ENCODE peak calls at places on chromosomes 4 and X, in six cellular contexts. K, W, H, M, V and J are unnamed samples. For H3K9me3 and H3K36me3, the result is how much of the 10 kb centered on the place peaks cover.

GRCh38 chr4:16199132-16199531 is 27.1 kb downstream of the TAPT1 start:
- DNase-seq in K (no peak), W (no peak), H (peak), M (no peak), V (peak), J (no peak)

GRCh38 chrX:53256446-53257041 is 24.8 kb downstream of the IQSEC2 start:
- DNase-seq in K (no peak), W (no peak), H (no peak), M (no peak), V (no peak), J (no peak)

GRCh38 chr4:10529256-10529890 is 72.1 kb upstream of the ZNF518B start:
- DNase-seq in K (no peak), W (no peak), H (peak), M (no peak), V (no peak), J (no peak)

GRCh38 chr4:102819588-102820365 is 7.6 kb downstream of the UBE2D3 start:
- DNase-seq in K (no peak), W (no peak), H (peak), M (no peak), V (peak), J (no peak)

GRCh38 chrX:33726281-33727160 is 405.6 kb downstream of the FAM47A start:
- DNase-seq in K (peak), W (peak), H (no peak), M (no peak), V (no peak), J (no peak)

GRCh38 chr4:77184018-77184417 is 27.0 kb downstream of the CCNG2 start:
- DNase-seq in K (no peak), W (no peak), H (no peak), M (no peak), V (no peak), J (no peak)

GRCh38 chrX:139828037-139828436 is 104.8 kb downstream of the ATP11C start:
- DNase-seq in K (no peak), W (no peak), H (peak), M (no peak), V (no peak), J (no peak)

GRCh38 chrX:43861750-43862149 is 20.5 kb downstream of the MAOB start:
- DNase-seq in K (peak), W (no peak), H (peak), M (no peak), V (peak), J (no peak)

GRCh38 chr4:1487106-1487505 is 80.9 kb upstream of the NKX1-1 start:
- DNase-seq in K (no peak), W (no peak), H (no peak), M (no peak), V (no peak), J (no peak)

GRCh38 chr4:124640037-124640730 is 72.3 kb downstream of the ANKRD50 start:
- DNase-seq in K (no peak), W (peak), H (peak), M (peak), V (peak), J (no peak)

GRCh38 chr4:165967486-165967885 is 94.4 kb downstream of the TLL1 start:
- DNase-seq in K (no peak), W (no peak), H (no peak), M (no peak), V (no peak), J (no peak)

GRCh38 chr4:2281575-2282343 is 19.9 kb upstream of the MXD4 start:
- DNase-seq in K (no peak), W (no peak), H (peak), M (peak), V (no peak), J (no peak)

GRCh38 chr4:169133932-169134331 is 123.9 kb upstream of the CBR4 start:
- DNase-seq in K (no peak), W (peak), H (no peak), M (peak), V (no peak), J (no peak)

GRCh38 chr4:8689741-8690140 is 97.2 kb downstream of the CPZ start:
- DNase-seq in K (peak), W (no peak), H (no peak), M (no peak), V (no peak), J (no peak)

GRCh38 chr4:169899295-169899694 is 126.9 kb downstream of the MFAP3L start:
- DNase-seq in K (no peak), W (no peak), H (no peak), M (no peak), V (peak), J (no peak)

GRCh38 chr4:26032142-26032541 is 118.1 kb downstream of the SMIM20 start:
- DNase-seq in K (no peak), W (no peak), H (no peak), M (no peak), V (peak), J (no peak)

GRCh38 chr4:76036855-76037254 is 985 bp upstream of the CXCL11 start:
- DNase-seq in K (no peak), W (no peak), H (no peak), M (no peak), V (no peak), J (no peak)

GRCh38 chrX:45363596-45363995 is 162.9 kb upstream of the DIPK2B start:
- DNase-seq in K (no peak), W (no peak), H (no peak), M (no peak), V (no peak), J (no peak)

GRCh38 chr4:184100297-184100885 is 117.3 kb downstream of the ENPP6 start:
- DNase-seq in K (peak), W (peak), H (peak), M (peak), V (no peak), J (no peak)

GRCh38 chr4:41832961-41833360 is 84.4 kb upstream of the PHOX2B start:
- DNase-seq in K (no peak), W (no peak), H (no peak), M (no peak), V (no peak), J (no peak)

GRCh38 chr4:845836-846251 is 19.9 kb upstream of the CPLX1 start:
- DNase-seq in K (no peak), W (no peak), H (no peak), M (no peak), V (peak), J (no peak)

GRCh38 chr4:38757945-38758344 is 24.8 kb downstream of the TLR10 start:
- DNase-seq in K (no peak), W (peak), H (peak), M (peak), V (no peak), J (no peak)

GRCh38 chr4:153081693-153082092 is 122.5 kb upstream of the TRIM2 start:
- DNase-seq in K (no peak), W (no peak), H (no peak), M (no peak), V (no peak), J (no peak)
- H3K9me3 ChIP-seq in K (under half), W (under half), H (under half), M (under half), V (under half), J (under half)

DNA sequence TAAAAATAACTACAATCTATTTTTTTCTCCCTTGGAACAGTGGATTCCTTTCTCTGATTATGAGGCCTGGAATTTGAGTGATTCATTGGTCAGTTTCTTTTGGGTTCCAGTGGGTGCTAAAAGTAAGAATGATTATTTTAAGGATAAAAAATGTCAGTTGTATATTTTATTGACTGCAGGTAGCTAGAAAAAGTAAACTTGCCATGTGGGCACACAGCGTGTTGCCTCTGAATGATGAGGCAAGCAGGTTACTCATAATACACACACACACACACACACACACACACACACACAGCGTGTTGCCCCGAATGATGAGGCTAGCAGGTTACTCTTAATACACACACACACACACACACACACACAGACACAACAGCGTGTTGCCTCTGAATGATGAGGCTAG is 13.8 kb downstream of the GALNT7 start:
- DNase-seq in K (no peak), W (no peak), H (no peak), M (no peak), V (peak), J (no peak)
- H3K4me3 ChIP-seq in K (no peak), W (no peak), H (no peak), M (no peak), V (no peak), J (no peak)

GRCh38 chrX:148958896-148959295 is 458.5 kb downstream of the AFF2 start:
- DNase-seq in K (peak), W (no peak), H (no peak), M (no peak), V (no peak), J (no peak)

GRCh38 chrX:148961990-148962389 is 461.6 kb downstream of the AFF2 start:
- DNase-seq in K (no peak), W (no peak), H (no peak), M (no peak), V (no peak), J (no peak)

GRCh38 chrX:148956352-148956751 is 455.9 kb downstream of the AFF2 start:
- DNase-seq in K (no peak), W (no peak), H (no peak), M (no peak), V (no peak), J (no peak)

GRCh38 chrX:148960060-148960459 is 459.6 kb downstream of the AFF2 start:
- DNase-seq in K (no peak), W (no peak), H (no peak), M (no peak), V (peak), J (no peak)
- H3K36me3 ChIP-seq in K (under half), W (under half), H (under half), M (under half), V (under half), J (under half)

GRCh38 chr4:116217781-116218180 is 867.6 kb downstream of the TRAM1L1 start:
- DNase-seq in K (no peak), W (no peak), H (no peak), M (no peak), V (no peak), J (no peak)

GRCh38 chr4:116223059-116223732 is 862.2 kb downstream of the TRAM1L1 start:
- DNase-seq in K (no peak), W (no peak), H (no peak), M (no peak), V (no peak), J (no peak)
- H3K9me3 ChIP-seq in K (under half), W (under half), H (under half), M (under half), V (under half), J (under half)